ENCODE peak calls at places on chromosome 1, in four cellular contexts. K is cardiac fibroblast, J is omental fat pad, E is fibroblast of pulmonary artery. D is an unnamed sample.

GRCh38 chr1:218209351-218209861 is 75.7 kb upstream of the RRP15 start:
- DNase-seq in K (peak; percentile 83), J (no peak), E (peak; percentile 42), D (no peak)

GRCh38 chr1:22048351-22049192 is 3.9 kb upstream of the CDC42 start:
- DNase-seq in K (peak; percentile 59), J (no peak), E (no peak), D (no peak)

GRCh38 chr1:171507435-171507834 is 22.1 kb downstream of the PRRC2C start:
- DNase-seq in K (no peak), J (no peak), E (no peak), D (no peak)

GRCh38 chr1:231442735-231443134 is 20.6 kb upstream of the EGLN1 start:
- DNase-seq in K (peak; percentile 23), J (no peak), E (peak; percentile 3), D (no peak)

GRCh38 chr1:11784993-11785769 is 20.6 kb downstream of the MTHFR start:
- DNase-seq in K (peak; percentile 61), J (no peak), E (peak; percentile 60), D (peak; percentile 78)

GRCh38 chr1:8061210-8061609 is 35.1 kb upstream of the ERRFI1 start:
- DNase-seq in K (peak; percentile 98), J (no peak), E (peak; percentile 94), D (no peak)

GRCh38 chr1:3312894-3313578 is 141.4 kb upstream of the ARHGEF16 start:
- DNase-seq in K (peak; percentile 94), J (peak; percentile 89), E (peak; percentile 97), D (peak; percentile 71)

GRCh38 chr1:30748098-30748698 is 9.4 kb downstream of the LAPTM5 start:
- DNase-seq in K (no peak), J (no peak), E (peak; percentile 15), D (no peak)

GRCh38 chr1:109654519-109654918 is 1.4 kb upstream of the GSTM4 start:
- DNase-seq in K (no peak), J (no peak), E (no peak), D (no peak)

GRCh38 chr1:28917757-28918118 is 3.4 kb downstream of the EPB41 start:
- DNase-seq in K (no peak), J (no peak), E (no peak), D (no peak)

GRCh38 chr1:96364576-96364975 is 357.0 kb upstream of the PTBP2 start:
- DNase-seq in K (peak; percentile 49), J (no peak), E (no peak), D (no peak)

GRCh38 chr1:245807954-245808719 is 653.4 kb downstream of the KIF26B start:
- DNase-seq in K (no peak), J (no peak), E (no peak), D (no peak)

GRCh38 chr1:6342031-6342430 is 51.5 kb downstream of the ACOT7 start:
- DNase-seq in K (peak; percentile 36), J (no peak), E (no peak), D (peak; percentile 52)

GRCh38 chr1:248361111-248361715 is at the start of gene OR2T4:
- DNase-seq in K (no peak), J (no peak), E (no peak), D (no peak)

GRCh38 chr1:37476460-37477197 is 2.2 kb downstream of the ZC3H12A start:
- DNase-seq in K (peak; percentile 90), J (no peak), E (peak; percentile 88), D (no peak)

GRCh38 chr1:59664167-59664566 is 150.6 kb upstream of the HOOK1 start:
- DNase-seq in K (no peak), J (no peak), E (no peak), D (no peak)

GRCh38 chr1:65151641-65152040 is 3.6 kb downstream of the AK4 start:
- DNase-seq in K (no peak), J (no peak), E (no peak), D (no peak)

GRCh38 chr1:12099610-12100009 is 36.5 kb downstream of the TNFRSF8 start:
- DNase-seq in K (no peak), J (no peak), E (no peak), D (no peak)

GRCh38 chr1:198678901-198679329 is 40.1 kb downstream of the PTPRC start:
- DNase-seq in K (no peak), J (no peak), E (no peak), D (no peak)

GRCh38 chr1:155171836-155172731 is 1.0 kb downstream of the KRTCAP2 start:
- DNase-seq in K (no peak), J (no peak), E (no peak), D (no peak)

GRCh38 chr1:155175281-155175926 is 1.8 kb downstream of the TRIM46 start:
- DNase-seq in K (no peak), J (no peak), E (no peak), D (no peak)

GRCh38 chr1:155174334-155175280 is 958 bp downstream of the TRIM46 start:
- DNase-seq in K (no peak), J (no peak), E (peak; percentile 35), D (peak; percentile 65)

GRCh38 chr1:155172732-155173477 is at the start of gene KRTCAP2:
- DNase-seq in K (peak; percentile 97), J (peak; percentile 75), E (peak; percentile 97), D (peak; percentile 94)

DNA sequence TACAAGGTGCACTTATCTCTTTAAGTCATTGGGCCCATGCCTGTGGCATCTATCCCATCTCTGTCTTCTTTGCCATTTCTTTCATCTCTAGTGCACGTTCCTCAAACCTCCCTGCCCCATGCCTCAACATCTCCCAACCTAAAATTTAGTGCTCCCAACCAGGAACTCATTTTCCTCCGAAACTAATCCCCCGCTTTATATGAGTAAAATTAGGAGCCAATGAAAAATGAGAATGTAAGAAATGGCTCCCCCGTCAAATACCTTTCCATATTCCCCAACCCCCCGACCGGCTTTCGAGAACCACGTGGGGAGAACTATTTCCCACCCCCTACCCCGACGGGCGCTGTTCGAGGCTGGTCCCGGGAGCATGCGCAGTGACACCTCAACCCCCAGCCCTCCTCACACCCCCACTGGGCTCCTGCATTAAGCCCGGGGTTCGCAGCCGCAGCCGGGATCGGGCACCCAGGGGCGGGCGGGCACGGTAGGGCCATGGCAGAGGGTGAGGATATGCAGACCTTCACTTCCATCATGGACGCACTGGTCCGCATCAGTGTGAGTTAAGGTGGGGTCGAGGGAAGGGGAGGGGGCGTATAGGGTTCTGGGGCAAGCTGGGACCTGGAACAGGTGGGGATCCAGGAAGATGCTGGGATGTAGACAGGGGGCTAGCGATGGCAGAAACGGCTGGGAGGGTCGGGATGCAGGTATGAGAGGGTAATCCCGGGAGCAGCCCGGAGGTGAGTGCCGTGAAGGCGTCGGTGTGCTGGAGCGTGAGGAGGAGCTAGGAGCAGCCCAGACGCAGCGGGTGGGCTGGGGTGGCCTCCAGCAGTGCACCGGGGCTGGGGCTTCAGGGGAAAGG is at the start of gene TRIM46:
- DNase-seq in K (peak; percentile 41), J (no peak), E (peak; percentile 52), D (peak; percentile 59)
- TF ChIP-seq CTCF in K (no peak), J (peak; percentile 1), E (no peak), D (no peak)

GRCh38 chr1:1511533-1512285 is at the start of gene ATAD3A:
- DNase-seq in K (peak; percentile 99), J (peak; percentile 92), E (peak; percentile 98), D (peak; percentile 97)

GRCh38 chr1:1507305-1507704 is 4.7 kb upstream of the ATAD3A start:
- DNase-seq in K (no peak), J (no peak), E (no peak), D (no peak)

DNA sequence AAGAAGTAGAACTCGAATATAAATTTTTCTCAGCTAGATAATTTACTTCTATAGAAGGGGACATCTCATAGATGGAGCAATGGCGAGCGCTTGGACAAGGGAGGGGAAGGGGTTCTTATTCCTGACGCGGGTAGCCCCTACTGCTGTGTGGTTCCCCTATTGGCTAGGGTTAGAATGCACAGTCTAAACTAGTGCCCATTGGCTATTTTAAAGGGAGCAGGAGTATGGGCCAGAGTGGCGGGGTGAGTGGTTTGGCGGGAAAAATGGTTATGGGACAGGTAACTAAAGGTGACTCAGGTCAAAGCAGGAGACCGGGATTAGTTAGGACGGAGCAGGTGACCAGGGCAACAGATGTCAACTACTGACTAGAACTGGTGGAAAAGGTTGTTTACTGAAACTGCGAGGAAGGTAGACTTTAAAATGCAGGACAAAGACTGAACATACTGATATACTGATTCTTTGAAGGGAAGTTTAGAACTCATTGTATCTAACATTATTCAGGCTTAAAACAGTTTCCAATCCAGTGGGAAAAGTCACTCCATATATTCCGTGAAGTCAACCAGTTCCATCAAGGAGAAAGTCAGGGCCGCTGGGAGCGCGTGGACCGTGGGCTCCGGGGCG is 940 bp upstream of the ATAD3A start:
- DNase-seq in K (peak; percentile 12), J (no peak), E (no peak), D (no peak)
- TF ChIP-seq CTCF in K (no peak), J (no peak), E (no peak), D (no peak)

GRCh38 chr1:81781749-81782148 is 19.0 kb upstream of the ADGRL2 start:
- DNase-seq in K (no peak), J (no peak), E (no peak), D (no peak)
- TF ChIP-seq CTCF in K (no peak), J (no peak), E (peak; percentile 12), D (no peak)

GRCh38 chr1:160542303-160542945 is 19.4 kb upstream of the SLAMF6 start:
- DNase-seq in K (no peak), J (no peak), E (peak; percentile 29), D (no peak)

GRCh38 chr1:160547371-160547901 is 24.4 kb upstream of the SLAMF6 start:
- DNase-seq in K (no peak), J (no peak), E (no peak), D (no peak)

GRCh38 chr1:160546942-160547341 is 23.9 kb upstream of the SLAMF6 start:
- DNase-seq in K (no peak), J (no peak), E (no peak), D (no peak)

GRCh38 chr1:160541622-160542302 is 18.7 kb upstream of the SLAMF6 start:
- DNase-seq in K (no peak), J (no peak), E (peak; percentile 5), D (no peak)

GRCh38 chr1:160544647-160545046 is 21.6 kb upstream of the SLAMF6 start:
- DNase-seq in K (peak; percentile 10), J (no peak), E (peak; percentile 23), D (no peak)
- TF ChIP-seq CTCF in K (peak; percentile 21), J (no peak), E (peak; percentile 46), D (peak; percentile 37)

DNA sequence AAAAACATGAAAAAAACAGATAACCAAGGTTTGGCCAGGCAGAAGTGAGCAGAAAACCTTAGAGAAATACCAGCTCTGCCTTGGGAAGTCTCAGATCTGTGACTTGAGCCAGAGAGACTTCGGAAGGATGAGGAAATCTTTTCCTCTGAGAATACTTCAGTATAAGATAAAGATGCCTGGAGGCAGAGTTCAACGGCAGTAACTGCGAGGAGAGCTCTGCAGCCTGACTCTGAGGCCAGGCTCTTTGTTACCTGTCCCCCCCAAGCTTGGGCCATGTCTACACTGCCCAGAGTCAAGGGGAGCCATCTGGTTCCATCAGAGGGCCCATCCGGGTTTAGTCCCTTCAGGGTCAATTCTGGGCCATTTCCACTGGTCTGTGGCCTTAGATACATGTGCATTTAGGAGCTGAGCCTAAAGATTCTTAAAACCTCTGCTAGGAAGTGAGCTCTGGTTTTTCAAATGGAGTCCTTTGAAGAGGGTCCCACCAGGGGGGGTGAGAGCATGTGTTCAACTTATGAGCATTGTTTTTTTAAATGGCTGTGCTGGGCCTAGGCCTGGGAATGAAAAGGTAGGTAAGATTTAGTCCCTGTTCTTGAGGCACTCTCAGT is 8.7 kb downstream of the KIRREL1 start:
- DNase-seq in K (peak; percentile 53), J (no peak), E (peak; percentile 61), D (no peak)
- TF ChIP-seq CTCF in K (no peak), J (no peak), E (no peak), D (no peak)